ENCODE peak calls at places on chromosomes 5 and 9, in six cellular contexts. Q is NT2/D1, A is foreskin fibroblast, C is lower lobe of right lung, W is GM23248, X is psoas muscle. H is an unnamed sample.
A peak's percentile ranks its signal among the peaks of the same experiment; 100 is the strongest.

GRCh38 chr5:56815657-56816545 is 552 bp downstream of the MAP3K1 start:
- DNase-seq in X (peak; percentile 41), W (peak; percentile 79), C (peak; percentile 72), Q (no peak), A (peak; percentile 76), H (no peak)

GRCh38 chr5:151063590-151063989 is 17.2 kb downstream of the TNIP1 start:
- DNase-seq in X (no peak), A (peak; percentile 56), C (no peak), W (no peak), Q (no peak), H (no peak)

GRCh38 chr5:61966558-61966957 is 339.4 kb upstream of the KIF2A start:
- DNase-seq in A (no peak), Q (no peak), C (no peak), X (no peak), W (no peak), H (no peak)

GRCh38 chr5:157747766-157748700 is 4.5 kb downstream of the LSM11 start:
- DNase-seq in C (no peak), X (no peak), A (peak; percentile 17), W (peak; percentile 36), Q (no peak), H (no peak)

GRCh38 chr5:110842948-110843347 is 104.1 kb downstream of the SLC25A46 start:
- DNase-seq in X (no peak), Q (no peak), W (no peak), C (no peak), A (no peak), H (no peak)

GRCh38 chr9:37286530-37287175 is 135.8 kb upstream of the GRHPR start:
- DNase-seq in C (no peak), A (no peak), W (no peak), X (no peak), Q (no peak), H (no peak)

GRCh38 chr5:168532471-168532870 is 3.4 kb downstream of the FBLL1 start:
- DNase-seq in A (no peak), C (no peak), Q (no peak), W (no peak), X (no peak), H (no peak)

GRCh38 chr5:17378346-17378984 is 119.6 kb upstream of the TAF11L2 start:
- DNase-seq in Q (no peak), A (peak; percentile 16), X (no peak), W (peak; percentile 45), C (no peak), H (no peak)

GRCh38 chr9:31103836-31104235 is 1280.6 kb upstream of the ACO1 start:
- DNase-seq in X (no peak), W (no peak), Q (no peak), A (no peak), C (no peak), H (peak; percentile 10)

GRCh38 chr5:181114844-181115778 is 15.9 kb downstream of the OR2V1 start:
- DNase-seq in W (peak; percentile 71), C (no peak), A (peak; percentile 74), X (no peak), Q (no peak), H (no peak)

GRCh38 chr5:178477224-178478201 is 112.7 kb downstream of the COL23A1 start:
- DNase-seq in A (no peak), C (no peak), Q (no peak), X (no peak), W (no peak), H (no peak)

GRCh38 chr5:123610209-123610608 is 98.2 kb downstream of the CSNK1G3 start:
- DNase-seq in W (peak; percentile 34), Q (no peak), X (no peak), A (peak; percentile 21), C (no peak), H (no peak)

GRCh38 chr5:142783601-142784291 is 13.6 kb downstream of the ARHGAP26 start:
- DNase-seq in W (peak; percentile 70), Q (no peak), C (no peak), A (peak; percentile 63), X (peak; percentile 32), H (no peak)

GRCh38 chr5:134224905-134225779 is 731 bp downstream of the PPP2CA start:
- DNase-seq in X (peak; percentile 74), A (peak; percentile 80), C (peak; percentile 72), Q (no peak), W (peak; percentile 88), H (peak; percentile 57)

GRCh38 chr9:120915854-120916495 is 10.6 kb downstream of the TRAF1 start:
- DNase-seq in X (no peak), W (no peak), Q (no peak), C (no peak), A (no peak), H (no peak)

GRCh38 chr5:109922396-109922995 is 232.8 kb downstream of the MAN2A1 start:
- DNase-seq in X (no peak), Q (no peak), W (no peak), A (no peak), C (no peak), H (no peak)

GRCh38 chr9:108205276-108205675 is 650.5 kb downstream of the ACTL7B start:
- DNase-seq in C (no peak), A (peak; percentile 73), W (peak; percentile 58), Q (no peak), X (no peak), H (no peak)

GRCh38 chr5:61675015-61675692 is 343.1 kb downstream of the ZSWIM6 start:
- DNase-seq in Q (peak; percentile 18), W (no peak), X (no peak), A (no peak), C (no peak), H (peak; percentile 91)

GRCh38 chr5:98599016-98599415 is 174.4 kb upstream of the RGMB start:
- DNase-seq in X (no peak), W (peak; percentile 30), Q (no peak), A (peak; percentile 60), C (no peak), H (no peak)

GRCh38 chr5:157911568-157911967 is 52.6 kb upstream of the CLINT1 start:
- DNase-seq in C (no peak), A (no peak), W (no peak), X (no peak), Q (no peak), H (no peak)

GRCh38 chr9:33813712-33814641 is 3.0 kb upstream of the UBE2R2 start:
- DNase-seq in X (no peak), C (no peak), Q (no peak), W (peak; percentile 92), A (peak; percentile 78), H (no peak)

GRCh38 chr9:133155156-133155555 is 8.6 kb downstream of the GBGT1 start:
- DNase-seq in C (peak; percentile 38), Q (no peak), W (no peak), A (no peak), X (no peak), H (no peak)

GRCh38 chr5:120368923-120369715 is 95.0 kb upstream of the PRR16 start:
- DNase-seq in X (no peak), Q (no peak), C (no peak), A (no peak), W (no peak), H (no peak)

GRCh38 chr5:96597441-96598020 is 64.6 kb upstream of the CAST start:
- DNase-seq in Q (no peak), A (peak; percentile 46), W (peak; percentile 59), X (no peak), C (no peak), H (no peak)

GRCh38 chr5:37565067-37565670 is 186.1 kb downstream of the WDR70 start:
- DNase-seq in C (no peak), X (no peak), Q (no peak), W (peak; percentile 16), A (no peak), H (no peak)
- H3K4me3 ChIP-seq in C (no peak overlapping the region), X (no peak overlapping the region), Q (no peak overlapping the region), W (no peak overlapping the region), A (no peak overlapping the region), H (no peak overlapping the region)

GRCh38 chr5:148829248-148829594 is 2.8 kb downstream of the ADRB2 start:
- DNase-seq in A (no peak), X (no peak), C (no peak), Q (no peak), W (no peak), H (no peak)

GRCh38 chr5:148830220-148830619 is 3.8 kb downstream of the ADRB2 start:
- DNase-seq in C (no peak), A (no peak), Q (no peak), X (no peak), W (no peak), H (no peak)

GRCh38 chr5:148827723-148828122 is 1.3 kb downstream of the ADRB2 start:
- DNase-seq in W (no peak), C (no peak), A (peak; percentile 25), X (no peak), Q (no peak), H (no peak)

GRCh38 chr5:148828461-148829247 is 2.2 kb downstream of the ADRB2 start:
- DNase-seq in W (peak; percentile 11), A (peak; percentile 55), X (no peak), C (no peak), Q (no peak), H (no peak)

GRCh38 chr5:148829734-148830133 is 3.3 kb downstream of the ADRB2 start:
- DNase-seq in A (peak; percentile 11), C (no peak), Q (no peak), W (no peak), X (no peak), H (no peak)
- H3K4me3 ChIP-seq in A (no peak overlapping the region), C (peak overlapping the region; percentile 71), Q (no peak overlapping the region), W (no peak overlapping the region), X (peak overlapping the region; percentile 86), H (no peak overlapping the region)

GRCh38 chr5:139635191-139635590 is 13.0 kb upstream of the CXXC5 start:
- DNase-seq in Q (no peak), C (no peak), W (no peak), X (no peak), A (no peak), H (no peak)

GRCh38 chr5:139637438-139638089 is 10.6 kb upstream of the CXXC5 start:
- DNase-seq in W (peak; percentile 93), X (peak; percentile 89), A (peak; percentile 93), C (peak; percentile 86), Q (no peak), H (peak; percentile 65)

GRCh38 chr5:139635606-139636206 is 12.4 kb upstream of the CXXC5 start:
- DNase-seq in X (peak; percentile 84), Q (no peak), A (peak; percentile 96), C (peak; percentile 89), W (peak; percentile 94), H (peak; percentile 56)

GRCh38 chr5:139636975-139637408 is 11.2 kb upstream of the CXXC5 start:
- DNase-seq in W (peak; percentile 64), Q (no peak), X (no peak), C (no peak), A (peak; percentile 46), H (no peak)

DNA sequence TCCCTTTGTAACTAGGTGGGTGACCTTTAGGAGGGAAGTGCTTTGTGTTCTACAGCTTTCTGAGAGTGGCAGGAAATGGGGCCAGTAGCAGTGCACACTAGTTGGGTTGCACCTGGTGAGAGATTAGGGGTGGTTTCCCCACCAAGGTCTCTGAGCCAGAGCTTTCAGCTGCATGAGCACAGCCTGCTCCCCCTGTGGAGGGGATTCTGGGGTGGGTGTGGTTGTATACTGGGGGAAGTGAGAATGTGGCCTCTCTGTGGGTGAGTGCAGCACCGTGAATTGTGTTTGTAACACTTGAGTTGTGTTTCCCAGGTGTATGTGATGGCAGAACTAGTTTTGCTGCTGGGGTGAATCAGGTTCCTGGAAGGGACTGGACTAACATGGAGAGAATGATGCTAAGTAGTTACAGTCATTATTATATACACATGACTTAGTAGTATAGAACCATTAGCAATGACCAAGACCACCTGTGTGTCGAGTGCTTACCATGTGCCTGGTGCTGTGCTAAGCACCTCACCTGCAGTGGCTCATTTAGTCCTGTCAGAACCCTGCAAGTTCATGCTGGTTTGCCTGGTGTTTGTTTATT is 11.8 kb upstream of the CXXC5 start:
- DNase-seq in X (no peak), W (peak; percentile 44), A (no peak), Q (no peak), C (no peak), H (no peak)
- H3K4me3 ChIP-seq in X (peak overlapping the region; percentile 64), W (no peak overlapping the region), A (no peak overlapping the region), Q (no peak overlapping the region), C (no peak overlapping the region), H (no peak overlapping the region)

GRCh38 chr9:35793461-35793860 is 2.1 kb downstream of the NPR2 start:
- DNase-seq in C (no peak), Q (no peak), W (peak; percentile 28), X (no peak), A (peak; percentile 35), H (no peak)
- H3K4me3 ChIP-seq in C (no peak overlapping the region), Q (no peak overlapping the region), W (peak overlapping the region; percentile 68), X (peak overlapping the region; percentile 79), A (peak overlapping the region; percentile 53), H (no peak overlapping the region)